ENCODE peak calls at places on chromosomes 11 and 22, in six cellular contexts. H is activated T-cell treated with anti-CD3 and anti-CD28 coated beads, Interleukin-2, amount 50 U/mL, for 24 hours; P is tibial artery; G is 8988T; M is HS-5; Q is head of caudate nucleus. Y is an unnamed sample.

GRCh38 chr11:109695696-109696095 is 273.7 kb downstream of the C11orf87 start:
- DNase-seq in H (no peak), P (no peak), G (no peak), M (peak), Q (no peak), Y (no peak)

GRCh38 chr11:128458316-128458715 is 129.0 kb downstream of the ETS1 start:
- DNase-seq in H (no peak), P (no peak), G (no peak), M (peak), Q (no peak), Y (peak)

GRCh38 chr11:62015615-62016014 is 48.2 kb upstream of the FTH1 start:
- DNase-seq in H (no peak), P (no peak), G (no peak), M (no peak), Q (no peak), Y (no peak)

GRCh38 chr11:59822989-59823566 is 12.5 kb upstream of the MRPL16 start:
- DNase-seq in H (no peak), P (no peak), G (no peak), M (peak), Q (no peak), Y (no peak)

GRCh38 chr22:44449061-44449682 is 48.9 kb downstream of the RTL6 start:
- DNase-seq in H (peak), P (no peak), G (no peak), M (peak), Q (no peak), Y (peak)

GRCh38 chr22:41768420-41768819 is 32.1 kb upstream of the CCDC134 start:
- DNase-seq in H (no peak), P (no peak), G (no peak), M (no peak), Q (no peak), Y (peak)

GRCh38 chr11:127825185-127825584 is 762.2 kb downstream of the ETS1 start:
- DNase-seq in H (no peak), P (no peak), G (no peak), M (no peak), Q (no peak), Y (no peak)

GRCh38 chr11:36328956-36329673 is 33.0 kb downstream of the PRR5L start:
- DNase-seq in H (no peak), P (no peak), G (no peak), M (no peak), Q (no peak), Y (no peak)

GRCh38 chr22:24090581-24090980 is 79.5 kb downstream of the CABIN1 start:
- DNase-seq in H (no peak), P (no peak), G (no peak), M (no peak), Q (no peak), Y (no peak)

GRCh38 chr11:110529043-110529442 is 99.3 kb downstream of the FDX1 start:
- DNase-seq in H (no peak), P (no peak), G (no peak), M (no peak), Q (no peak), Y (no peak)

GRCh38 chr22:36027960-36028645 is 521 bp downstream of the RBFOX2 start:
- DNase-seq in H (no peak), P (peak), G (peak), M (no peak), Q (peak), Y (no peak)

GRCh38 chr22:35539910-35540599 is 576 bp upstream of the RASD2 start:
- DNase-seq in H (peak), P (peak), G (peak), M (no peak), Q (no peak), Y (no peak)

GRCh38 chr11:12182650-12183511 is 72.5 kb downstream of the MICAL2 start:
- DNase-seq in H (no peak), P (no peak), G (no peak), M (peak), Q (no peak), Y (peak)

GRCh38 chr11:128521697-128522062 is 65.7 kb downstream of the ETS1 start:
- DNase-seq in H (peak), P (no peak), G (no peak), M (no peak), Q (no peak), Y (no peak)

GRCh38 chr11:124569697-124570096 is at the start of gene OR8A1:
- DNase-seq in H (no peak), P (no peak), G (no peak), M (no peak), Q (no peak), Y (no peak)

GRCh38 chr11:72111803-72112540 is 523 bp downstream of the ANAPC15 start:
- DNase-seq in H (no peak), P (peak), G (peak), M (peak), Q (peak), Y (peak)

GRCh38 chr11:106974831-106975230 is 43.4 kb downstream of the GUCY1A2 start:
- DNase-seq in H (no peak), P (no peak), G (no peak), M (no peak), Q (no peak), Y (no peak)

GRCh38 chr11:31968774-31969433 is 122.0 kb upstream of the RCN1 start:
- DNase-seq in H (no peak), P (no peak), G (no peak), M (peak), Q (no peak), Y (peak)

GRCh38 chr22:18044548-18045271 is 20.3 kb upstream of the MICAL3 start:
- DNase-seq in H (no peak), P (no peak), G (no peak), M (no peak), Q (peak), Y (no peak)

GRCh38 chr11:105706025-105706530 is 96.2 kb downstream of the GRIA4 start:
- DNase-seq in H (no peak), P (no peak), G (no peak), M (no peak), Q (no peak), Y (no peak)